ENCODE peak calls at places on chromosomes 6 and 20, in six cellular contexts. E is effector memory CD4-positive, alpha-beta T cell; T is CD8-positive, alpha-beta memory T cell; W is DND-41; M is HepG2; L is right lobe of liver. D is an unnamed sample. For H3K9me3 and H3K4me1, the result is how much of the 10 kb centered on the place peaks cover.

GRCh38 chr20:47354710-47355488 is 1.6 kb downstream of the ZMYND8 start:
- DNase-seq in E (no peak), T (no peak), W (no peak), M (peak), L (no peak), D (peak)

GRCh38 chr6:109299695-109300564 is 82.3 kb downstream of the CD164 start:
- DNase-seq in E (no peak), T (no peak), W (no peak), M (no peak), L (no peak), D (no peak)

GRCh38 chr6:40587240-40588069 is at the start of gene LRFN2:
- DNase-seq in E (no peak), T (peak), W (peak), M (peak), L (peak), D (peak)

GRCh38 chr6:150723857-150724256 is 124.2 kb downstream of the PLEKHG1 start:
- DNase-seq in E (no peak), T (no peak), W (no peak), M (no peak), L (no peak), D (no peak)

GRCh38 chr6:168834188-168834587 is 393.2 kb downstream of the SMOC2 start:
- DNase-seq in E (no peak), T (no peak), W (no peak), M (no peak), L (no peak), D (no peak)

GRCh38 chr20:46764068-46764467 is 54.6 kb downstream of the SLC2A10 start:
- DNase-seq in E (no peak), T (no peak), W (no peak), M (no peak), L (no peak), D (no peak)

GRCh38 chr6:85451586-85452306 is 1.9 kb downstream of the NT5E start:
- DNase-seq in E (no peak), T (no peak), W (no peak), M (peak), L (no peak), D (no peak)

GRCh38 chr6:34795836-34796425 is 4.0 kb downstream of the BLTP3A start:
- DNase-seq in E (no peak), T (no peak), W (no peak), M (peak), L (no peak), D (no peak)

GRCh38 chr20:8646026-8646425 is 422.9 kb upstream of the PLCB4 start:
- DNase-seq in E (no peak), T (no peak), W (no peak), M (no peak), L (no peak), D (no peak)

GRCh38 chr20:58627212-58628072 is 23.6 kb upstream of the STX16 start:
- DNase-seq in E (no peak), T (no peak), W (no peak), M (no peak), L (no peak), D (no peak)

GRCh38 chr6:33161354-33162320 is 30.6 kb downstream of the COL11A2 start:
- DNase-seq in E (peak), T (peak), W (peak), M (peak), L (peak), D (peak)

GRCh38 chr6:22466665-22467064 is 102.7 kb upstream of the HDGFL1 start:
- DNase-seq in E (no peak), T (no peak), W (no peak), M (no peak), L (no peak), D (no peak)

GRCh38 chr6:10837009-10837691 is 1.2 kb downstream of the MAK start:
- DNase-seq in E (no peak), T (no peak), W (no peak), M (no peak), L (peak), D (peak)

GRCh38 chr6:93550551-93551276 is 131.4 kb upstream of the EPHA7 start:
- DNase-seq in E (no peak), T (no peak), W (no peak), M (no peak), L (no peak), D (no peak)

GRCh38 chr6:123587838-123588545 is 48.8 kb downstream of the TRDN start:
- DNase-seq in E (no peak), T (no peak), W (no peak), M (no peak), L (no peak), D (no peak)
- H3K9me3 ChIP-seq in E (under half), T (under half), W (under half), M (under half), L (under half), D (under half)

GRCh38 chr6:125357515-125358256 is 55.9 kb upstream of the HDDC2 start:
- DNase-seq in E (no peak), T (no peak), W (peak), M (no peak), L (no peak), D (no peak)
- H3K4me1 ChIP-seq in E (under half), T (under half), W (under half), M (under half), L (under half), D (under half)

GRCh38 chr6:88665131-88665530 is 298.3 kb downstream of the RNGTT start:
- DNase-seq in E (no peak), T (no peak), W (no peak), M (no peak), L (no peak), D (no peak)

GRCh38 chr6:88669475-88669874 is 293.9 kb downstream of the RNGTT start:
- DNase-seq in E (no peak), T (no peak), W (no peak), M (no peak), L (no peak), D (no peak)

GRCh38 chr6:88670369-88670768 is 293.0 kb downstream of the RNGTT start:
- DNase-seq in E (no peak), T (no peak), W (no peak), M (no peak), L (no peak), D (no peak)

GRCh38 chr6:88663801-88664200 is 299.6 kb downstream of the RNGTT start:
- DNase-seq in E (no peak), T (no peak), W (no peak), M (no peak), L (no peak), D (no peak)

DNA sequence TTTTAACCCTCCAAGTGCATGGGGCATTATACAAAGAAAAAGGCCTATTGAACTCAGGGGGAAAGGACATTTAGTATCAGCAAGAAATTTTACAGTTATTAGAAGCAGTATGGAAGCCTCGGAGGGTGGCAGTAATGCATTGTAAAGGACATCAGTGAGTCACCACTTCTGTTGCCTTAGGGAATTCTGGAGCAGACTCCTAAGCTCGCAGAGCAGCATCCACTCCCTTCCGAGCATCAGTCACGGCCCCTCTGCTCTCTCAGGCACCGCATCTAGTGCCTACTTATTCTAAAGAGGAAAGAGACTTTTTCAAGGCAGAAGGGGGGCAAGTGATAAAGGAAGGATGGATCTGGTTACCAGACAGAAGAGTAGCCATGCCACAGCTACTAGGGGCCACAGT is 296.5 kb downstream of the RNGTT start:
- DNase-seq in E (no peak), T (no peak), W (no peak), M (no peak), L (no peak), D (no peak)
- H3K9me3 ChIP-seq in E (under half), T (under half), W (under half), M (under half), L (under half), D (under half)

DNA sequence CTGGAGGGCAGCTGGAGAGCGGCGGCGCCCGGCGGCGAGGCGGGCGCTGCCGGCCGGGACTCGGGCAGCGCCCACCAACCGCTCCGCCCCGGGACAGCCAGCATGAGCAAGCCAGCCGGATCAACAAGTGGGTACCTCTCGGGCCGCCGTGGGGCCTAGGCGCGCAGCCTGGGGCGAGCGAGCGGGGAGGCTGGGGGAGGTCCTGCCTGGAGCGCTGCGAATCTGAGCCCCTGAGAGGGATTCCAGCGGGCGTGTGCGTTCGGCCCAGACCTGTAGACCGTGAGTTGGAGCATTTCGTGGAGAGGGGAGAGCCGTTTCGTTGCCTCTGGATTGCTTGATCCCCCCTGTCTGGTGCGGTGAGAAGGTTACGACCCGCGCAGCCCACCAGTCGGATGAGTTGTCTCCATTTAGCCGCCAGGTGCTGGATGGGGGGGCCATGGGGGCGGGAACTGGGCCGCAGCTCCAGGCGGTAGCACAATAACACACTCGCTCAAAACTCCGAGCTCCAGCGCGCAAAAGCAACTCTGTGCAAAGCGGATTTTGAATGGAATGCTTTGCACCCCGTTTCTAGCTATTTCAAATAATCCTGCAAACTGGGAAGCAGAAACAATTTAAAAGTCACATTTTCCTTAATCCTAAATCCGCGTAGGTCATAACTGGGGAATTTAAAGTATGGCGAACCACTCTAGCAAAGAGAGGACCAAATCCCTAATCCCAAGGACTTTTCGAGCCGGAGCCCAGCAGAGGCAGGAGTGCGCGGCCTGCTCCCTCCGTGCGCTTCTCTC is 1.0 kb downstream of the NR2E1 start:
- DNase-seq in E (no peak), T (no peak), W (no peak), M (no peak), L (no peak), D (no peak)
- H3K4me1 ChIP-seq in E (under half), T (under half), W (under half), M (under half), L (under half), D (half or more)

D was measured in spleen.